ENCODE peak calls at places on chromosomes 4 and X, in four cellular contexts. One of them, this sample, is unnamed.

GRCh38 chrX:94551831-94552230 is 877.8 kb downstream of the FAM133A start:
- DNase-seq in GM19239: no peak
- DNase-seq in Caco-2: peak; percentile 0
- DNase-seq in GM12865: no peak
- DNase-seq in this sample: no peak

GRCh38 chr4:22502895-22503814 is 12.7 kb downstream of the ADGRA3 start:
- DNase-seq in GM19239: no peak
- DNase-seq in Caco-2: no peak
- DNase-seq in GM12865: no peak
- DNase-seq in this sample: no peak

GRCh38 chr4:123505077-123505456 is 108.5 kb downstream of the SPRY1 start:
- DNase-seq in GM19239: no peak
- DNase-seq in Caco-2: peak; percentile 37
- DNase-seq in GM12865: no peak
- DNase-seq in this sample: no peak

GRCh38 chrX:72694170-72694569 is 19.9 kb downstream of the PHKA1 start:
- DNase-seq in GM19239: no peak
- DNase-seq in Caco-2: no peak
- DNase-seq in GM12865: no peak
- DNase-seq in this sample: no peak

GRCh38 chr4:132683957-132684356 is 465.1 kb upstream of the PCDH10 start:
- DNase-seq in GM19239: no peak
- DNase-seq in Caco-2: peak; percentile 2
- DNase-seq in GM12865: no peak
- DNase-seq in this sample: no peak

GRCh38 chrX:9189286-9189685 is 155.4 kb upstream of the FAM9B start:
- DNase-seq in GM19239: no peak
- DNase-seq in Caco-2: no peak
- DNase-seq in GM12865: no peak
- DNase-seq in this sample: no peak

GRCh38 chr4:111744847-111745246 is 400.4 kb upstream of the FAM241A start:
- DNase-seq in GM19239: no peak
- DNase-seq in Caco-2: peak; percentile 3
- DNase-seq in GM12865: no peak
- DNase-seq in this sample: no peak

GRCh38 chrX:14915596-14915995 is 42.4 kb downstream of the MOSPD2 start:
- DNase-seq in GM19239: no peak
- DNase-seq in Caco-2: no peak
- DNase-seq in GM12865: no peak
- DNase-seq in this sample: no peak

GRCh38 chr4:120858776-120859175 is 63.8 kb downstream of the PRDM5 start:
- DNase-seq in GM19239: no peak
- DNase-seq in Caco-2: no peak
- DNase-seq in GM12865: no peak
- DNase-seq in this sample: no peak

GRCh38 chrX:13266641-13267420 is 53.0 kb downstream of the ATXN3L start:
- DNase-seq in GM19239: no peak
- DNase-seq in Caco-2: no peak
- DNase-seq in GM12865: peak; percentile 68
- DNase-seq in this sample: no peak

GRCh38 chrX:3175659-3176438 is 134.6 kb downstream of the ARSF start:
- DNase-seq in GM19239: no peak
- DNase-seq in Caco-2: peak; percentile 1
- DNase-seq in GM12865: no peak
- DNase-seq in this sample: no peak

GRCh38 chr4:46999584-46999983 is 6.2 kb upstream of the GABRA4 start:
- DNase-seq in GM19239: no peak
- DNase-seq in Caco-2: no peak
- DNase-seq in GM12865: no peak
- DNase-seq in this sample: no peak

GRCh38 chr4:71184195-71184781 is 154.5 kb upstream of the SLC4A4 start:
- DNase-seq in GM19239: peak; percentile 59
- DNase-seq in Caco-2: peak; percentile 35
- DNase-seq in GM12865: peak; percentile 65
- DNase-seq in this sample: peak; percentile 22

GRCh38 chrX:24149346-24150050 is at the start of gene ZFX:
- DNase-seq in GM19239: no peak
- DNase-seq in Caco-2: peak; percentile 65
- DNase-seq in GM12865: peak; percentile 81
- DNase-seq in this sample: no peak

This sample was measured in GM12864.